ENCODE peak calls at places on chromosomes 1 and 21, in five cellular contexts. V, K, B, R and U are unnamed samples.

GRCh38 chr1:69765941-69766340 is 198.2 kb downstream of the LRRC7 start:
- DNase-seq in V (no peak), K (no peak), B (no peak), R (no peak), U (no peak)

GRCh38 chr1:10631811-10632481 is 157.2 kb downstream of the PEX14 start:
- DNase-seq in V (no peak), K (no peak), B (no peak), R (no peak), U (no peak)

GRCh38 chr1:25819496-25820246 is at the start of gene MTFR1L:
- DNase-seq in V (peak; percentile 87), K (no peak), B (peak; percentile 83), R (peak; percentile 66), U (peak; percentile 89)

GRCh38 chr1:109388884-109389637 is 8.7 kb downstream of the SORT1 start:
- DNase-seq in V (no peak), K (no peak), B (no peak), R (no peak), U (no peak)

GRCh38 chr1:152347116-152347728 is 12.6 kb downstream of the FLG2 start:
- DNase-seq in V (peak; percentile 45), K (no peak), B (peak; percentile 50), R (peak; percentile 9), U (peak; percentile 84)

GRCh38 chr1:203467550-203467921 is 8.1 kb upstream of the PRELP start:
- DNase-seq in V (no peak), K (no peak), B (no peak), R (no peak), U (no peak)

GRCh38 chr1:87421809-87422208 is 93.1 kb downstream of the LMO4 start:
- DNase-seq in V (no peak), K (no peak), B (no peak), R (no peak), U (no peak)

GRCh38 chr21:41425954-41426655 is at the start of gene MX1:
- DNase-seq in V (no peak), K (no peak), B (peak; percentile 16), R (peak; percentile 61), U (no peak)

GRCh38 chr1:189211742-189212141 is 1265.9 kb downstream of the BRINP3 start:
- DNase-seq in V (no peak), K (no peak), B (no peak), R (no peak), U (no peak)

GRCh38 chr21:44582980-44583799 is 2.8 kb upstream of the KRTAP10-5 start:
- DNase-seq in V (no peak), K (no peak), B (no peak), R (no peak), U (no peak)

DNA sequence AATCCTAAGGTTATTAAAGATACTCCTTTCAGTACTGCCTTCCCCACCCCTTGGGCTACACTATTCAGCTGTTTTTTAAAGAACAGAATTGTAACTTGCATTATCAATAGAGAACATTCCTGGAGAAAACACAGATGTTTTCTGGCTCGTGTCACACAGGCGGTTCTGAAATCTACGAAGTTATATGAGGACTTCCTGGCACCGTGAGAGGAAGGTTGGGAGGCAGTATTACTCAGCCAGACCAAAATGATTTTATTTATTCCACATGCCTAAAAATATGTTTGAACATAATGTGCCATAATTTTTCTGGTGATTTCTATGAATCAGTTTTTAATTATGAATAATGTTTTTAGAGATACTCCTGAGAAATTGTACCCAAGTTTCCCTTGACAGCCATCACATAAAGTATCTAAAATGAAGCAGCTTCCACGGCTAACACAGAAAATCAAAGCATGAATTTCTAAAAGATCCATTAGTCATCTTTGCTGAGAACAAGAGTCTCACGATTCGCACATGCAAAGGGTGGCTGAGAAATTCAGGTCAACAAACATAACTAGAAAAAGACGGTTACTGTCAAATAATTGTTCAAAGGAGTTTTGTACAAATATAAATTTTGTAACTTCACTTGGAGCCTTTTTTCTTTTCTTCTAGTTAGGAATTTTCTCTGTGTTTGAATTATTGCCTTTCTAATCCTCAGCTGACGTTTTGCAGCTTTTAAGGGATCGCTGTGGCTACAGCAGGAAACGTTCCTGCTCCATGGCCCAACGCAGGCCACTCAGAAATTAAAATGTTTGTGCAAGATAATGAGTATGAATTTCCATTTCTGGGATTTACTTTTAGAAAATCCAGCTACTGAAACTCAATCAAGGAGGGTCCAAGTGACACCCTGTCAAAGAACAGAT is 8.0 kb upstream of the SIM2 start:
- DNase-seq in V (no peak), K (no peak), B (no peak), R (no peak), U (no peak)
- TF ChIP-seq SUZ12 in V (no peak), K (no peak), B (no peak), R (no peak), U (peak; percentile 89)

DNA sequence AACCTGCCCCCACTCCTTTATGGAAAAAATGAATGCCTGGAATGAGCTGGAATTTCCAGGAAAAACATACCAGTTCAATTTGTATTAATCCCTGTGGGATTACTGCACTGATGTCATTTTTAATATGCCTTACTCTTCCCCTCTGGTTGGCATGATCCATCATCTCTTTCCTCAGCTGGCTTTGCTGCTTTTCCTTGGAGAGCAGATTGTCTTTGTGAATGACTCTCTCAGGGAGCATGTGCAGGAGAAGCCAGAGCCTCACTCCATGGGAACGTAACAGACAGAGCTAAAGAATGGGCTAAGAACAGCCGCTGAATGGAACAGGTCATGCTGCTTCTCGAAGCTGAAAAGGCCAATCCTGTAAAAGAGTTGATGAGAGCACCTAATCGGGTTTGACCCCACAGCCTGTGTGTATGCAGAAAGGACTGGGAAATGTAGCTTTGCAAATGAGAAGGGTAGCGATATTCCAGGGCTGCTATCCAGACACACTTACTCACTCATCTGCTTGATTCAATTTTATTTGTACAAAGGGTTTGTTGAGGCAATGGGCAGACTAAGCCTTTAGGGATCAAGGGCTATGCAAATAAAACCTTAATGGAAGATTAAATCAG is 20.7 kb downstream of the PHC2 start:
- DNase-seq in V (no peak), K (no peak), B (no peak), R (no peak), U (no peak)
- TF ChIP-seq SUZ12 in V (no peak), K (no peak), B (no peak), R (no peak), U (no peak)

GRCh38 chr1:12387641-12388040 is 157.8 kb downstream of the VPS13D start:
- DNase-seq in V (no peak), K (no peak), B (no peak), R (no peak), U (no peak)
- TF ChIP-seq SUZ12 in V (no peak), K (no peak), B (no peak), R (no peak), U (no peak)

GRCh38 chr1:72281637-72282270 is 585 bp downstream of the NEGR1 start:
- DNase-seq in V (peak; percentile 9), K (no peak), B (no peak), R (no peak), U (no peak)

GRCh38 chr1:72284084-72284397 is 1.7 kb upstream of the NEGR1 start:
- DNase-seq in V (no peak), K (no peak), B (no peak), R (no peak), U (peak; percentile 81)

GRCh38 chr1:72283204-72284083 is 1.1 kb upstream of the NEGR1 start:
- DNase-seq in V (peak; percentile 55), K (no peak), B (no peak), R (no peak), U (peak; percentile 23)

GRCh38 chr1:72282271-72282656 is at the start of gene NEGR1:
- DNase-seq in V (peak; percentile 51), K (no peak), B (no peak), R (no peak), U (peak; percentile 28)

DNA sequence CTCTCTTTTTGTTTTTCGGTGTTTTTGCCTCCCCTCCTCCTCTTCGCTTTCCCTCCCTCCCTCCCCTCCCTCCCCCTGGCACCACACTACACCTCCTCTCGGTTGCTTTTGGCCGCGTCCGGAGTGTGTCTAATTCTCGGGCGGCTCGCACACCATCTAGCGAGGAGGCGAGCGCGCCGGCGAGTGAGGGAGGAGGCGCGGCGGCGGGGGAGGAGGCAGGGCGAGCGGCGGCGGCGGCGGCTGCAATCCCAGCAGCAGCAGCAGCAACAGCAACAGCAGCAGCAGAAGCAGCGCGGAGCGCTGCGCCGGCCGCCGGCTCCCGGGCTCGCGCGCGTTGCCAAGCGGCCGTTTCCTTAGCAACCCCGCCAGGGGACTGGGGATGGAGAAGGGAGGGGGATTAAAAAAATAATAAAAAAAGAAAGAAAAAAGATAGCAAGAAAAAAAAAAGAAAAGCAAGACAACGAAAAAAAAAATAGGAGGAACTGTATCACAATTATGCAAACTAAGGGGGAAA is 408 bp upstream of the NEGR1 start:
- DNase-seq in V (peak; percentile 82), K (no peak), B (peak; percentile 25), R (no peak), U (peak; percentile 86)
- TF ChIP-seq SUZ12 in V (no peak), K (no peak), B (no peak), R (no peak), U (no peak)

GRCh38 chr1:999797-1000356 is at the start of gene HES4:
- DNase-seq in V (peak; percentile 85), K (no peak), B (peak; percentile 87), R (no peak), U (peak; percentile 75)

GRCh38 chr1:1001057-1001630 is 1.2 kb upstream of the HES4 start:
- DNase-seq in V (no peak), K (no peak), B (no peak), R (no peak), U (no peak)

GRCh38 chr1:1003618-1004419 is 3.9 kb upstream of the HES4 start:
- DNase-seq in V (no peak), K (no peak), B (no peak), R (no peak), U (no peak)

GRCh38 chr1:1000357-1001056 is 610 bp upstream of the HES4 start:
- DNase-seq in V (peak; percentile 88), K (no peak), B (peak; percentile 55), R (peak; percentile 37), U (peak; percentile 33)

DNA sequence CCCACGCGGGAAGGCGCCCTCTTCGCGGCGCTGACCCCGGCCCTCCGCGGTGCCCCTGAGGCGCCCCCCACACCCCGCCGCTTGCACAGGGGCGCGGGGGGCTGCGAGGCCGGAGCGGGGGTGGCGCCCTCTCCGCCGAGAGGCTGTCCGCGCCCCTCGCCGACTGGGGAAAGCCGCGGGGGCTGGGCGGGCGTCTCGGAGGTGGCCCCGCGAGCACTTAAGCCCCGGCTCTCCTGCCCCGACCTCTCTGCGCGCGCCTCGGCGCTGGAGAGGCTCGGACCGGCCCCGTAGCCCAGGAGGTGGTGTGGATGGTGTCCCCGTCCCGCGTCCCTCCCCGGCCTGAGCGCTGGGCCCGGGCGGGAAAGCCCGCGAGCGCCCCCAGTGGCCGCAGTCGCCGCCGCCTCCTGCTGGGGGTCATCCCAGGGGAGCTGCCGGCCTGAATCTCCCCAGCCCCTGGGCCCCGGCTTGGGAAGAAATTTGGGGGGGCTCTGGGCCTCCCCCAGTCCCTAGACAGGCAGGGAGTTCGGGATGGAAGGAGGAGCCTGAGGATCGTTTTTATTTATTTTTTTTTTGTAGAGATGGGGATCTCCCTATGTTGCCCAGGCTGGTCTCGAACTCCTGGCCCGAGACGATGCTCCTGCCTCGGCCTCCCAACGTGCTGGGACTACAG is 1.9 kb upstream of the HES4 start:
- DNase-seq in V (peak; percentile 85), K (no peak), B (peak; percentile 62), R (no peak), U (no peak)
- TF ChIP-seq SUZ12 in V (no peak), K (no peak), B (no peak), R (no peak), U (no peak)

GRCh38 chr1:177925006-177925405 is 44.9 kb downstream of the SEC16B start:
- DNase-seq in V (no peak), K (no peak), B (no peak), R (no peak), U (no peak)

GRCh38 chr1:177926201-177926600 is 43.7 kb downstream of the SEC16B start:
- DNase-seq in V (no peak), K (no peak), B (no peak), R (no peak), U (no peak)

GRCh38 chr1:177927021-177927596 is 42.7 kb downstream of the SEC16B start:
- DNase-seq in V (no peak), K (no peak), B (no peak), R (no peak), U (no peak)

GRCh38 chr1:177932123-177932522 is 37.7 kb downstream of the SEC16B start:
- DNase-seq in V (no peak), K (no peak), B (no peak), R (no peak), U (no peak)

GRCh38 chr1:177928194-177928593 is 41.7 kb downstream of the SEC16B start:
- DNase-seq in V (no peak), K (no peak), B (no peak), R (no peak), U (peak; percentile 33)
- TF ChIP-seq SUZ12 in V (no peak), K (no peak), B (no peak), R (no peak), U (no peak)